ENCODE peak calls at places on chromosomes 16 and 17, in ten cellular contexts. H, Q, S, T, W, A, N, P, G and Z are unnamed samples.

GRCh38 chr16:2056681-2057407 is 9.1 kb downstream of the TSC2 start:
- DNase-seq in H (no peak), Q (no peak), S (peak), T (no peak), W (no peak), A (no peak), N (no peak), P (no peak), G (no peak), Z (no peak)

GRCh38 chr17:39919087-39919683 is 750 bp upstream of the GSDMB start:
- DNase-seq in H (no peak), Q (no peak), S (no peak), T (no peak), W (no peak), A (peak), N (no peak), P (no peak), G (no peak), Z (no peak)

GRCh38 chr17:35242158-35242804 is 591 bp upstream of the SLFN5 start:
- DNase-seq in H (peak), Q (peak), S (peak), T (peak), W (peak), A (peak), N (peak), P (no peak), G (peak), Z (peak)

GRCh38 chr16:13269905-13270528 is 368.6 kb downstream of the SHISA9 start:
- DNase-seq in H (no peak), Q (no peak), S (no peak), T (no peak), W (no peak), A (no peak), N (peak), P (no peak), G (no peak), Z (no peak)

GRCh38 chr17:65535777-65536572 is 25.5 kb downstream of the AXIN2 start:
- DNase-seq in H (no peak), Q (no peak), S (no peak), T (no peak), W (no peak), A (no peak), N (no peak), P (no peak), G (peak), Z (no peak)

GRCh38 chr17:13601317-13601775 is 383 bp downstream of the HS3ST3A1 start:
- DNase-seq in H (no peak), Q (peak), S (no peak), T (no peak), W (no peak), A (no peak), N (no peak), P (no peak), G (peak), Z (no peak)

GRCh38 chr16:89289428-89290395 is 72.2 kb downstream of the ZNF778 start:
- DNase-seq in H (peak), Q (peak), S (peak), T (peak), W (no peak), A (peak), N (peak), P (no peak), G (peak), Z (peak)

GRCh38 chr17:59372138-59372751 is 40.8 kb downstream of the YPEL2 start:
- DNase-seq in H (no peak), Q (no peak), S (no peak), T (peak), W (no peak), A (no peak), N (peak), P (peak), G (peak), Z (peak)

GRCh38 chr17:19290047-19290705 is 53.0 kb downstream of the EPN2 start:
- DNase-seq in H (no peak), Q (peak), S (no peak), T (no peak), W (no peak), A (no peak), N (no peak), P (no peak), G (no peak), Z (no peak)

GRCh38 chr16:8869212-8869987 is 594 bp upstream of the CARHSP1 start:
- DNase-seq in H (peak), Q (peak), S (no peak), T (no peak), W (no peak), A (peak), N (no peak), P (no peak), G (no peak), Z (no peak)

GRCh38 chr17:692116-692515 is 22.5 kb downstream of the VPS53 start:
- DNase-seq in H (no peak), Q (no peak), S (peak), T (no peak), W (no peak), A (no peak), N (no peak), P (no peak), G (no peak), Z (no peak)

GRCh38 chr17:50353600-50354195 is 7.8 kb downstream of the XYLT2 start:
- DNase-seq in H (no peak), Q (no peak), S (no peak), T (no peak), W (peak), A (no peak), N (peak), P (no peak), G (peak), Z (no peak)

GRCh38 chr17:20961551-20961950 is 81.3 kb downstream of the USP22 start:
- DNase-seq in H (no peak), Q (no peak), S (no peak), T (no peak), W (no peak), A (no peak), N (no peak), P (no peak), G (no peak), Z (no peak)

GRCh38 chr17:32822996-32823395 is 53.9 kb downstream of the MYO1D start:
- DNase-seq in H (no peak), Q (peak), S (no peak), T (no peak), W (no peak), A (no peak), N (no peak), P (no peak), G (no peak), Z (no peak)

GRCh38 chr17:58587713-58588117 is 73.3 kb upstream of the MTMR4 start:
- DNase-seq in H (peak), Q (peak), S (peak), T (peak), W (no peak), A (peak), N (peak), P (no peak), G (peak), Z (peak)

GRCh38 chr16:995087-995486 is 13.5 kb downstream of the SOX8 start:
- DNase-seq in H (no peak), Q (no peak), S (no peak), T (no peak), W (no peak), A (no peak), N (no peak), P (no peak), G (no peak), Z (no peak)

GRCh38 chr17:50920891-50921595 is 54.9 kb upstream of the TOB1 start:
- DNase-seq in H (no peak), Q (no peak), S (no peak), T (peak), W (no peak), A (no peak), N (peak), P (no peak), G (no peak), Z (no peak)

GRCh38 chr17:79162012-79162577 is 87.5 kb downstream of the ENGASE start:
- DNase-seq in H (no peak), Q (peak), S (no peak), T (no peak), W (no peak), A (no peak), N (no peak), P (no peak), G (no peak), Z (no peak)

GRCh38 chr16:64152010-64152767 is 969.7 kb downstream of the CDH11 start:
- DNase-seq in H (no peak), Q (peak), S (no peak), T (no peak), W (no peak), A (no peak), N (no peak), P (no peak), G (no peak), Z (no peak)

GRCh38 chr17:40598928-40599627 is 33.8 kb upstream of the CCR7 start:
- DNase-seq in H (no peak), Q (no peak), S (no peak), T (peak), W (no peak), A (no peak), N (no peak), P (peak), G (no peak), Z (peak)

GRCh38 chr16:30561212-30561816 is 3.1 kb upstream of the ZNF764 start:
- DNase-seq in H (peak), Q (no peak), S (no peak), T (peak), W (no peak), A (no peak), N (peak), P (no peak), G (no peak), Z (no peak)

GRCh38 chr17:44628234-44629188 is 27.8 kb upstream of the MEIOC start:
- DNase-seq in H (peak), Q (no peak), S (no peak), T (no peak), W (no peak), A (no peak), N (no peak), P (peak), G (no peak), Z (peak)

GRCh38 chr17:35372846-35373531 is 432 bp downstream of the SLFN11 start:
- DNase-seq in H (no peak), Q (peak), S (no peak), T (peak), W (no peak), A (peak), N (peak), P (no peak), G (no peak), Z (no peak)

GRCh38 chr17:47702391-47702995 is 8.5 kb downstream of the TBKBP1 start:
- DNase-seq in H (peak), Q (no peak), S (no peak), T (no peak), W (no peak), A (no peak), N (no peak), P (no peak), G (no peak), Z (no peak)

GRCh38 chr17:2122641-2123302 is 67.9 kb downstream of the HIC1 start:
- DNase-seq in H (peak), Q (peak), S (no peak), T (peak), W (peak), A (no peak), N (peak), P (no peak), G (peak), Z (no peak)
- H3K4me3 ChIP-seq in H (no peak), Q (no peak), S (no peak), T (no peak), W (peak), A (no peak), N (no peak), P (no peak), G (no peak), Z (no peak)

GRCh38 chr17:63529711-63530556 is 6.8 kb downstream of the KCNH6 start:
- DNase-seq in H (no peak), Q (peak), S (no peak), T (no peak), W (no peak), A (peak), N (no peak), P (no peak), G (no peak), Z (no peak)

GRCh38 chr17:63533433-63534077 is 10.4 kb downstream of the KCNH6 start:
- DNase-seq in H (no peak), Q (no peak), S (peak), T (no peak), W (no peak), A (peak), N (no peak), P (no peak), G (no peak), Z (no peak)

GRCh38 chr17:63534078-63534570 is 11.0 kb downstream of the KCNH6 start:
- DNase-seq in H (no peak), Q (no peak), S (no peak), T (no peak), W (no peak), A (no peak), N (no peak), P (no peak), G (no peak), Z (no peak)

GRCh38 chr17:63530557-63531021 is 7.4 kb downstream of the KCNH6 start:
- DNase-seq in H (no peak), Q (no peak), S (no peak), T (no peak), W (peak), A (no peak), N (no peak), P (no peak), G (no peak), Z (no peak)

DNA sequence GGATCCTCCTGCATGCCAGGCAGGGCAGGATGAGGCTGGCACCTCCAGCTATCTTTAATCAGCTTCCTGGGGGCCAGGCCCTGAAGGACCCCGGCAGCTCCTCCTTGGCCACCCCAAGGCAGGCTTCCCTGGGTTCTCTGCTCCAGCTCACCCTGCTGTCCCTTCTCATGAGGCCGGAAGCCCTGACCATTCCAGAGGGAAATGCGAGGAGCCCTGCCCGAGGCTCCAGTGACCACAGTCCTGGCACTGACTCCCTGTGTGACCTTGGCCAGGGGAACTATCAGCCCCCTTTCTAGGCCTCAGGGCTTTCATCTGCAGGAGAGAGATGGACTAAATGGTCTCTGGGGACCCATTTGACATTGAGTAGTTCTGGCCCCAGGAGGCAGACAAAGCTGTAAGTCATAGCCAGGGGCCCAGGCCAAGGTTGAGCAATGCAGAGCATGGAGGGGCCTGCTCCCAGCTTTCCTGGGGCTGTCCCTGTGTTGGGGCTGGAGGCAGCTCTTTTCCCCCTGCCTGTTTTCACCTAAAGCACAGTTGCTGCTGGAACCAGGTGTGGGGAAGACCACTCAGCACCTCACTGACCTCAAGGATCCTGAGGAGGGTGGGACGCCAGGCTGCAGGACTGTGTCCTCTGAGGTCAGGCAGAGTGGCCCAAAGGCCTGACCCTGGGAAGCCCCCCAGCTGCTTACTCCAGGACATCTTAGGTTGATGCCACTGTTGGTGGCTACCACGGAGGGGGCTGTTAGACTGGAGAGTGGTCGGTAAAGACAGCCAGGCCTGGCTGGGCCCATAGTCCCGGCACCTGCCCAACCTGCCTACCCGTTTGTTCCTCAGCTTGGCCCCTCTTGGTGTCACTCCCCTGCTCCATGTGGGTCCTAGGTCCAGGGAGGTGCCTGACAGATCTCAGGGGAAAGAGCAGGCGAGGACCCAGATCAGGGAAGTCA is 8.1 kb downstream of the KCNH6 start:
- DNase-seq in H (no peak), Q (no peak), S (no peak), T (no peak), W (no peak), A (no peak), N (no peak), P (no peak), G (no peak), Z (no peak)
- TF ChIP-seq EP300 in H (no peak), Q (no peak), S (no peak), T (no peak), W (no peak), A (no peak), N (no peak), P (no peak), G (no peak), Z (no peak)

GRCh38 chr17:80475949-80476876 is at the start of gene NPTX1:
- DNase-seq in H (no peak), Q (peak), S (peak), T (no peak), W (no peak), A (peak), N (no peak), P (no peak), G (no peak), Z (no peak)
- H3K4me3 ChIP-seq in H (peak), Q (peak), S (peak), T (peak), W (peak), A (no peak), N (peak), P (no peak), G (peak), Z (peak)

DNA sequence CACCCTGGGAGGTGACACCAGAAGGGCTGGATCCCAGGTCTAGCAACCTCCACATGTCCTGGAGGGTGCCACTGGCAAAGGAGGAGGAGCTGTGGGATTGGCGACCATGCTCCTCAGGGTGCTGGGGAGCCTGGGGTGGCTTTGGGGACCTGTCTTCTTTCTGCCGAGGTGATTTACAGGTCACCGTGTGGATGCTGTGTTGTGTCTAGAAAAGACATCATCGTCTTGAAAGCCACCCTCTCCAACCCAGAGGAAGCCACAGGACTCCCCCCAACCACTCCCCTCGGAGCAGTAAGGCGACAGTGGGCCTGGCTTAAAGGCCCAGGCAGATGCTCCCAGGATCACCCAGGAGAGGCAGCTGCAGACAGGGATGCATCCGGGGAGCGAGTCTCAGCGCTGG is 29.7 kb upstream of the FASN start:
- DNase-seq in H (no peak), Q (peak), S (no peak), T (no peak), W (no peak), A (no peak), N (no peak), P (no peak), G (no peak), Z (no peak)
- TF ChIP-seq EP300 in H (no peak), Q (no peak), S (no peak), T (no peak), W (no peak), A (no peak), N (no peak), P (no peak), G (no peak), Z (no peak)

GRCh38 chr16:81095653-81095952 is 592 bp downstream of the GCSH start:
- DNase-seq in H (no peak), Q (no peak), S (no peak), T (no peak), W (no peak), A (no peak), N (no peak), P (no peak), G (no peak), Z (no peak)

GRCh38 chr16:81097230-81097629 is 1.0 kb upstream of the GCSH start:
- DNase-seq in H (no peak), Q (no peak), S (no peak), T (no peak), W (no peak), A (no peak), N (no peak), P (no peak), G (no peak), Z (no peak)

GRCh38 chr16:81096715-81097208 is 567 bp upstream of the GCSH start:
- DNase-seq in H (peak), Q (no peak), S (no peak), T (no peak), W (no peak), A (no peak), N (no peak), P (no peak), G (no peak), Z (no peak)

GRCh38 chr16:81095953-81096714 is at the start of gene GCSH:
- DNase-seq in H (peak), Q (peak), S (peak), T (peak), W (peak), A (peak), N (peak), P (peak), G (peak), Z (peak)

GRCh38 chr16:81094771-81095251 is 1.4 kb downstream of the GCSH start:
- DNase-seq in H (no peak), Q (no peak), S (no peak), T (no peak), W (no peak), A (no peak), N (no peak), P (no peak), G (no peak), Z (no peak)
- H3K4me3 ChIP-seq in H (no peak), Q (peak), S (peak), T (peak), W (peak), A (peak), N (no peak), P (peak), G (no peak), Z (peak)

DNA sequence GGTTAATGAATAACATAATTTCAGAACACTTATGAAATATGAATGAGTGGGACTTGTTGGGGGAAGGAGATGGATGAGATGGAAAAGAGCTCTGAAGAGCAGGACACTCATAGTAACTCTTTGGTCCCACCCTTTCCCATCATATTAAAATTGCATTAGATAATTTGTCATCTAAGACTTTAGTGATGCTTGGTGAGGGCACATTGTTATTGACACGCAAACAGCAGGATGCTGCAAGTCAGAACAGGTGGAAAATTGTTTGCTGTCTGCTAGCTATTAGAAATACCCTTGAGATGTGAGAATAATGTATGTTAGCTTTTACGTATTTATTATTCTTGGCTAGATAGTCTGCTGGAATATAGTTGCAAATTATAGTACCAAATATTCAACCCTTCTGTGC is 75.7 kb downstream of the TANC2 start:
- DNase-seq in H (no peak), Q (no peak), S (no peak), T (no peak), W (no peak), A (no peak), N (no peak), P (no peak), G (no peak), Z (no peak)
- TF ChIP-seq EP300 in H (no peak), Q (no peak), S (no peak), T (no peak), W (no peak), A (no peak), N (no peak), P (no peak), G (no peak), Z (no peak)

GRCh38 chr17:36934144-36934758 is 3.0 kb upstream of the LHX1 start:
- DNase-seq in H (no peak), Q (peak), S (peak), T (no peak), W (no peak), A (no peak), N (no peak), P (no peak), G (no peak), Z (no peak)
- H3K4me3 ChIP-seq in H (no peak), Q (peak), S (peak), T (peak), W (peak), A (no peak), N (peak), P (no peak), G (no peak), Z (peak)

GRCh38 chr17:18257747-18258355 is 687 bp downstream of the FLII start:
- DNase-seq in H (peak), Q (peak), S (peak), T (peak), W (peak), A (peak), N (peak), P (no peak), G (peak), Z (peak)
- TF ChIP-seq EP300 in H (no peak), Q (no peak), S (no peak), T (no peak), W (no peak), A (no peak), N (no peak), P (no peak), G (no peak), Z (no peak)

GRCh38 chr17:7113273-7114071 is 1.1 kb downstream of the ASGR2 start:
- DNase-seq in H (no peak), Q (no peak), S (peak), T (no peak), W (no peak), A (no peak), N (no peak), P (no peak), G (no peak), Z (no peak)
- H3K4me3 ChIP-seq in H (no peak), Q (no peak), S (no peak), T (no peak), W (no peak), A (no peak), N (no peak), P (no peak), G (no peak), Z (no peak)